ENCODE peak calls at places on chromosomes 4 and X, in ten cellular contexts. Z, T, H, J, P, Y, G, V, X and C are unnamed samples.

GRCh38 chr4:163976588-163976987 is 482.1 kb downstream of the TMA16 start:
- DNase-seq in G (no peak), P (no peak), H (no peak), Y (no peak), Z (no peak), V (no peak), X (no peak), J (no peak), T (no peak), C (no peak)

GRCh38 chr4:47031713-47032404 is 492 bp downstream of the GABRB1 start:
- DNase-seq in P (peak), Z (no peak), H (no peak), Y (no peak), V (peak), X (peak), G (no peak), J (no peak), T (peak), C (no peak)

GRCh38 chr4:158159718-158160094 is 13.1 kb downstream of the GASK1B start:
- DNase-seq in V (no peak), Y (no peak), G (no peak), H (no peak), P (no peak), Z (no peak), T (no peak), X (no peak), J (no peak), C (no peak)

GRCh38 chr4:38144029-38144428 is 183.8 kb downstream of the PTTG2 start:
- DNase-seq in J (no peak), G (no peak), T (no peak), Y (no peak), X (no peak), V (no peak), H (no peak), P (no peak), Z (no peak), C (no peak)

GRCh38 chr4:337932-338758 is 531 bp downstream of the ZNF141 start:
- DNase-seq in H (no peak), T (peak), J (peak), Y (peak), V (peak), G (peak), X (peak), Z (peak), P (peak), C (peak)

GRCh38 chr4:91958651-91959050 is 345.1 kb upstream of the GRID2 start:
- DNase-seq in Z (no peak), H (no peak), G (no peak), V (no peak), X (no peak), T (no peak), Y (no peak), P (no peak), J (no peak), C (no peak)

GRCh38 chr4:121156822-121157769 is 7.0 kb downstream of the TNIP3 start:
- DNase-seq in V (peak), X (peak), T (no peak), G (peak), H (no peak), J (peak), P (peak), Y (peak), Z (peak), C (no peak)

GRCh38 chr4:59553063-59553738 is 1646.9 kb upstream of the ADGRL3 start:
- DNase-seq in G (no peak), X (no peak), V (no peak), T (peak), H (peak), P (no peak), Y (no peak), Z (no peak), J (peak), C (no peak)

GRCh38 chrX:85012098-85012497 is 8.4 kb downstream of the APOOL start:
- DNase-seq in H (no peak), J (no peak), X (no peak), T (no peak), Y (no peak), P (no peak), Z (no peak), V (no peak), G (no peak), C (no peak)

GRCh38 chrX:19904778-19905367 is 17.5 kb upstream of the SH3KBP1 start:
- DNase-seq in X (peak), Y (no peak), V (peak), J (no peak), G (no peak), H (peak), Z (peak), T (peak), P (peak), C (no peak)

GRCh38 chrX:48896611-48897011 is 957 bp downstream of the TIMM17B start:
- DNase-seq in P (no peak), T (no peak), Y (peak), J (no peak), G (no peak), V (no peak), Z (no peak), H (peak), X (peak), C (no peak)

DNA sequence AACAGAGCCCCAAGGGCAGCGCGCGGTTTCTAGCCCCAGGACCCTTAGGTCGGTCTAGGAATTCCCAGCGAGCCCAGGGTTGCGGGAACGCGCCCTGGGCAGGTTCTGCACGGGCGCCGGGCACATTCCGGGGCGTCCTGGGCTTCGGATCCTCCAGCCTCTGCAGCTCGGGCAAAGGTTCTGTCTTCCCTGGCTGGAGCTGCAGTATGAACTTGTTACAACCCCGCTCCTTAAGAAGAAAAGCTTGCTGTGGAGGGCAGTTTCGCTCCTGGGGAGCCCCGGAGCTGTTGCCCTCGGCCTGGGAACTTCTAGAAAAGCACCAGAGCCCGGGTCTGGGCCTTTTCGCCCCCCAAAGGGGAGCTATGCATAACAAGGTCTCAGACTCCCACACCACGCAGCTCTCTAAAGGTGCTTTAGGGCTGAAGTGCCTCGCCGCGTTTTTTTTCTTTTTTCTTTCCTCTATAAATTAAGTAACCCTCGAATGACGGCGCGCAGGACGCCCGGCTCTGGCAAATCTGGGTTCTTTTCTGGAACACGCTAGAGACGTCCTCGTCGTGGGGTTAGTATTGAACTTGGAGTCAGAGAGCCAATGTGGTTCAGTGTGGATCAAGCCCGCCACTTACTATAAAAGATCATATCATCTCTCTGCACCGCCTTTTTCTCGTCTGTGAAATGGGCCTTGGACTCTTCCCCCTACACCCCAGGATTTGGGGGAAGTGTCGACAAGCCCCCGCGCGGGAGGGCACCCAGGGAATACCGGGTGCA is 5.7 kb downstream of the MSX1 start:
- DNase-seq in T (no peak), Y (no peak), G (no peak), J (no peak), X (no peak), Z (no peak), V (no peak), H (no peak), P (peak), C (no peak)
- H3K4me3 ChIP-seq in T (no peak), Y (no peak), G (no peak), J (no peak), X (no peak), Z (peak), V (no peak), H (no peak), P (peak), C (peak)

DNA sequence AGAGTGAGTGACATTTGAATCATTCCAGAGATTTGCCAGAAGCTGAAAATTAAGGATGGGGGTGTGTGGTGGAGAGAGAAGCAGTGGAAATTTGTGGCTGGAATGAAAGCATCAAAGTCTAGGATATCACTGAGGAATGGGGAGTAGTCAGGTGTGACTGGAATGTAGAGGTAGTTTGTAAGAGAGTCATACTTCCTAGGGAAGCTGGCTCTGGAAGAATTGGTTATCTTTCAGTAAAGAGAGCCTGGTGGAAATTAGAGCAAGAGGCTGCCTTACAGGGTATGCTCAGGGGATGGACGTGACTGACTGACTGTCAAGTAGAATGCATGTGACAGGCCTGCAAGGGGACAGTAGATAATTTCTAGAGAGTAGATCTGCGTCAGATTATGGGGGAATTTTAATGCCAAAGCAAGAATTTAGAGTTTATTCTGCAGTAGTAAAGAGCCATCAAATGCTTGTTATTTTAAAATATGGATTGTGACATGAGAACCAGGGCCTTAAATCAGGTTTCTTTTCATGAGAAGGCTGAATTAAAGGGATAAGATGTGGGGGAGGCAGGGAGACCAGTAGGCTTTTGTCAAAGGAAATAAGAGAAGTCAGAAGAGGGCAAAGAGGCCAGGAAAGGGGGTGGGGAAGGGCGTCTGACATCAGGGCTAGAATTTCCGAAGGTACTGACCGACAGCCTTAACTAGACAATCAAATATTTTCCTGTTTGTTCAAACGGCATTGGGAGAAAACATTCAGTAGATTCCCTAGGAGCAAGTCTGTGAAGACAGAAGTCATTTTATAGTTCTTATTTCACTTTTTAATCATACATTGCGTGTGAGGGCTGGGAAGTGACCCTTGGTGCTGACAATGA is 109.9 kb downstream of the AFF1 start:
- DNase-seq in X (no peak), T (no peak), Y (no peak), J (no peak), V (no peak), H (no peak), G (no peak), P (no peak), Z (no peak), C (peak)
- H3K4me3 ChIP-seq in X (no peak), T (no peak), Y (no peak), J (no peak), V (no peak), H (no peak), G (no peak), P (no peak), Z (no peak), C (peak)

GRCh38 chr4:169677150-169677732 is 56.9 kb downstream of the CLCN3 start:
- DNase-seq in J (no peak), Z (no peak), H (no peak), G (no peak), Y (no peak), V (no peak), P (no peak), T (no peak), X (no peak), C (no peak)
- H3K4me3 ChIP-seq in J (no peak), Z (no peak), H (no peak), G (no peak), Y (no peak), V (no peak), P (no peak), T (no peak), X (no peak), C (no peak)

DNA sequence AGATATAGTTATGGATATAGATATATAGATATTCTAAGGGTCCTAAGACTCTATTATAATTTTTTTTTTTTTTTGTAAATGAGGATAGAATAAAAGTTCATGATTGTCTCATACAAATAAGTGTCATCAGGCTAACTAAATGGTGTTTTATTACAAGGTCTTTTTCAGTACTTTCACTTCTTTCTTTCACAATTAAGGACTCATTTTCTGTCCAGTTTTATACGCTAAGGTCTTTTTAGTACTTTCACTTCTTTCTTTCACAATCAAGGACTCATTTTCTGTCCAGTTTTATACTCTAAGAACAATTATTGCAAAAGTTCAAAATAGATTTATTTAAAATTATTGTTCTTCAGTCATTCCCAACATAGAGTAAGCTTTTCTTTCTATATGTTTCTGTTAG is 32.7 kb downstream of the RUFY3 start:
- DNase-seq in X (no peak), Z (no peak), Y (no peak), P (no peak), H (peak), J (no peak), V (no peak), G (no peak), T (peak), C (no peak)
- H3K4me3 ChIP-seq in X (peak), Z (no peak), Y (no peak), P (no peak), H (peak), J (no peak), V (no peak), G (no peak), T (peak), C (no peak)

GRCh38 chrX:3244203-3244743 is 102.2 kb downstream of the MXRA5 start:
- DNase-seq in V (no peak), J (peak), Y (no peak), Z (no peak), X (no peak), P (no peak), T (no peak), G (no peak), H (no peak), C (no peak)
- H3K4me3 ChIP-seq in V (no peak), J (peak), Y (no peak), Z (no peak), X (no peak), P (no peak), T (no peak), G (no peak), H (no peak), C (no peak)

DNA sequence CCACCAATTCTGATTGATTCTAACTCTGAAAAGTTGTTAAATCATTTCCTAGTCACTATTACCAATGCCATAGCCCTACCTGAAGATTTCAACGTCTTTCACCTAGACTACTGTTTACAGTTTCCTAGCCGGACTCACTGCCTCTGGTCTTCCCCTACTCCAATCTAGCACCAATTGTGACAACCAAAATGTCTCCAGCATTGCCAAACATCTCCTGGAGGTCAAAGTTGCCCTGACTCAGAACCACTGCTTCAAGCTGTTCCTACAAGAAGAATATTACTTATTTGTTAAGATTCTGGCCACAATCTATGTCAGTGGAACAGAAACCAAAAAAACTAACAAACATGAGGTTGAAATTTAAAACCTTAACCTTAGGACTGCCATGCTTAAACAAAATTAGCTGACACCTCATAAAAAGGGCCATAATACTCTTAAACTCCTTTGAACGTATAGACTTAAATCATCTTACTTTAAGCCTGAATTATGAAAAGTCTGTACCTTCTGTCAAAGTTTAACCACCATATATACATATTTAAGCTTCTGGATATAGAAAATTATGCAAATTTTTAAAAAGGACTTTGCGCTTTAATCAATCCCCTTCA is 2.1 kb downstream of the PDS5A start:
- DNase-seq in H (no peak), V (no peak), X (no peak), Y (no peak), T (no peak), J (peak), G (no peak), Z (no peak), P (no peak), C (no peak)
- H3K4me3 ChIP-seq in H (peak), V (no peak), X (no peak), Y (no peak), T (peak), J (peak), G (peak), Z (peak), P (peak), C (peak)

DNA sequence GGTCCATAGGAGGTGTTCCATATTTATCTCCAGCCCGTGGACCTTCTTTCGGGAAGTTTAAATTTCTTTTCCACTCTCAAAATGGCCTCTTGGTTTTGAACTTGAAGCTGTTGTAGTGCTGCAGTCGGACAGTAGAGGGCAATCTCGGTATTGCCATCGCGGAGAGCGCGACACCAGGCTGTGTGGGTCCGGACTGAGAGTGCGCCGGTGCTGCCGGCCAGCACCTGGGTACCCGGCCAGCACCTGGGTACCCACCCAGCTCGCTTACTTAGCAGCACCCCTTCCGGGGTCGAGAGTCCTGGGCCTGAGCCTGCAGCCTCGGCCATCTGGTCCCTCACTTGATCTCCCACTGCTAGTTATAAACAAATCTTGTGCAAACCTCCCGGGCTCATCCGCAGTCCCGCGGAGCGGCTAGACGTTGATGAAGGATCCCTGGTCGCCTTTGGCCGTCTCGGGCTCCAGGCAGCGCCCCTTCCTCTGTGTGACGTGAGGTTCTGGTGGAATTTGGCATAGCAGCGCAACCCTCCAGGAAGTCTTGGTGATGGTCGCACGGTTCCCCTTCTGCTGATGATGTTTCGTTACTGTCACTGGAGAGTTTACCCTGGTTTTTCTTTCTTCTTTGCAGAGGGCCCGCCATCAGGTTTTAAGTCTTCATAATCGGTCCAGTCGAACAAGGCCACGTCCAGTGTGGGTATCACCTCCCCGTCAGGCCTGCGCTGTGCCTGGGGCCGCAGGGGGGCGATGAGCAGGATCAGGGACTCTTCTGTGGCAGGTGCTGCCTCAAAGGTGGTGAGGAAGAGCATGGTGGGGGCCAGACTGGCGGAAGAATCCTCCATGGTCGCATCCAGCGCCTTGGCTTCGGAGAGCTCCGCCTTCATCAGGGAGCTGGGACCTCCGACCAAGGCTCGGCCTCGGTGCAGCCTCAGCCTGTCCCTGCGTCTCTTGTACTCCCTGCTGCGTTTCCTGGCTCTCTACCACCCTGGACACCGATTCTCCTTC is 17.8 kb downstream of the FAM9A start:
- DNase-seq in G (peak), P (no peak), V (peak), X (no peak), Z (peak), Y (no peak), J (no peak), T (peak), H (no peak), C (no peak)
- H3K4me3 ChIP-seq in G (no peak), P (no peak), V (no peak), X (no peak), Z (no peak), Y (no peak), J (no peak), T (no peak), H (no peak), C (no peak)

GRCh38 chr4:1952719-1953118 is 56.1 kb downstream of the NELFA start:
- DNase-seq in G (no peak), V (peak), T (no peak), H (no peak), X (no peak), J (no peak), Y (no peak), P (no peak), Z (no peak), C (no peak)
- H3K4me3 ChIP-seq in G (no peak), V (no peak), T (no peak), H (no peak), X (no peak), J (no peak), Y (no peak), P (no peak), Z (no peak), C (no peak)